ENCODE peak calls at places on chromosomes 16 and 17, in nine cellular contexts. X is OCI-LY7, U is GM23248, Z is MM.1S, Y is GM23338, R is HCT116, Q is SK-N-SH, J is PC-3, S is hepatocyte. A is an unnamed sample.

GRCh38 chr17:80377798-80378197 is 37.2 kb upstream of the ENDOV start:
- DNase-seq in J (no peak), U (no peak), R (no peak), Z (no peak), X (no peak), Q (no peak), Y (no peak), S (no peak), A (no peak)

GRCh38 chr16:9521749-9522370 is 430.4 kb downstream of the HAPSTR1 start:
- DNase-seq in J (no peak), X (no peak), Z (no peak), S (peak; percentile 41), U (no peak), Y (no peak), R (no peak), Q (no peak), A (peak; percentile 26)

GRCh38 chr16:24174504-24174903 is 81.6 kb upstream of the CACNG3 start:
- DNase-seq in S (no peak), Z (no peak), R (no peak), Q (no peak), X (no peak), J (no peak), Y (no peak), U (no peak), A (no peak)

GRCh38 chr16:19843371-19843770 is 41.3 kb downstream of the GPRC5B start:
- DNase-seq in U (peak; percentile 18), Z (no peak), R (no peak), S (peak; percentile 29), Y (no peak), X (no peak), Q (no peak), J (peak; percentile 53), A (no peak)

GRCh38 chr17:50414808-50415207 is 11.2 kb upstream of the ACSF2 start:
- DNase-seq in Y (no peak), Z (no peak), Q (no peak), X (no peak), S (no peak), J (peak; percentile 68), R (no peak), U (peak; percentile 8), A (no peak)

GRCh38 chr17:77127735-77128361 is 12.9 kb upstream of the SEC14L1 start:
- DNase-seq in X (no peak), U (no peak), Q (no peak), Z (no peak), R (no peak), Y (no peak), S (no peak), J (no peak), A (no peak)

GRCh38 chr17:304461-304860 is 48.1 kb downstream of the RPH3AL start:
- DNase-seq in J (no peak), U (peak; percentile 39), R (no peak), Y (peak; percentile 56), S (peak; percentile 28), Q (no peak), Z (no peak), X (no peak), A (peak; percentile 71)

GRCh38 chr17:4548061-4548461 is 7.1 kb downstream of the MYBBP1A start:
- DNase-seq in X (no peak), J (no peak), R (no peak), Q (no peak), Z (no peak), U (no peak), S (no peak), Y (no peak), A (no peak)

GRCh38 chr17:79461041-79461440 is 149.8 kb downstream of the RBFOX3 start:
- DNase-seq in Q (no peak), U (peak; percentile 52), R (no peak), Z (no peak), J (peak; percentile 32), X (no peak), S (no peak), Y (no peak), A (no peak)

GRCh38 chr16:67240506-67240905 is 6.8 kb downstream of the FHOD1 start:
- DNase-seq in Q (no peak), J (peak; percentile 19), Z (no peak), R (no peak), U (peak; percentile 61), Y (no peak), S (no peak), X (no peak), A (no peak)
- H3K79me2 ChIP-seq in Q (peaks cover 56% of the 10 kb centered on the region), J (peaks cover 50% of the 10 kb centered on the region), Z (peaks cover 60% of the 10 kb centered on the region), R (peaks cover 72% of the 10 kb centered on the region), U (peaks cover 36% of the 10 kb centered on the region), Y (peaks cover 34% of the 10 kb centered on the region), S (peaks cover 16% of the 10 kb centered on the region), X (no peaks in the 10 kb centered on the region), A (no peaks in the 10 kb centered on the region)

DNA sequence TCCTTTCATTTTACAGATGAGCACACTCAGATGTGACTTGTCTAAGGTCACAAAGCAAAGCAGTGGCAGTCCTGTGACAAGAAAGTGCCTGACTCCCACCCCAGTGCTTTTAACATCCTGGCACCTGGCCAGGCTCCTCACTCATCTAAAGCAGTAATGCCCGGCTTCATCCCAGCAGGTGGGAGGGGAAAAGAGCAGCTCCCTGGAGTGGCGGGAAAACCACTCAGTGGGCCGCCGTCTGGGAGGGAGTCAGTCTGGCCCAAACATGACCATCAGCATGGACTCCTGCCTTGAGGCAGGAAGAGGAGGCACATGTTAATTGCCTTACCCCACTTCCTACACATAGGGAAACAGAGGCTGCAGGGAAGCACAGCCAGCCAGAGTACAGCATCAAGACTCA is 2.6 kb downstream of the PCGF2 start:
- DNase-seq in Y (no peak), Q (no peak), S (peak; percentile 41), J (no peak), R (no peak), Z (no peak), U (peak; percentile 36), X (peak; percentile 77), A (no peak)
- H3K4me2 ChIP-seq in Y (peak overlapping the region; percentile 84), Q (peak overlapping the region; percentile 99), S (peak overlapping the region; percentile 99), J (peak overlapping the region; percentile 82), R (no peak overlapping the region), Z (no peak overlapping the region), U (no peak overlapping the region), X (peak overlapping the region; percentile 80), A (peak overlapping the region; percentile 99)

GRCh38 chr17:17835415-17836249 is 1.2 kb downstream of the SREBF1 start:
- DNase-seq in Z (no peak), Q (no peak), X (peak; percentile 30), R (no peak), U (peak; percentile 55), S (no peak), J (no peak), Y (no peak), A (no peak)
- TF ChIP-seq EZH2phosphoT487 in Z (no peak), Q (no peak), X (no peak), R (no peak), U (no peak), S (no peak), J (no peak), Y (no peak), A (no peak)

GRCh38 chr17:63136381-63137012 is 170.5 kb downstream of the TANC2 start:
- DNase-seq in J (no peak), S (no peak), U (no peak), Q (no peak), Z (no peak), X (no peak), R (no peak), Y (peak; percentile 33), A (peak; percentile 37)

GRCh38 chr17:63134867-63135266 is 168.8 kb downstream of the TANC2 start:
- DNase-seq in U (no peak), Y (no peak), Z (no peak), S (no peak), X (no peak), J (no peak), R (no peak), Q (no peak), A (no peak)

GRCh38 chr17:63138713-63139112 is 172.7 kb downstream of the TANC2 start:
- DNase-seq in X (no peak), Y (no peak), Q (no peak), U (peak; percentile 28), S (no peak), R (no peak), J (no peak), Z (no peak), A (no peak)

GRCh38 chr17:63139356-63139755 is 173.3 kb downstream of the TANC2 start:
- DNase-seq in X (no peak), U (no peak), S (no peak), Q (no peak), Y (no peak), Z (no peak), R (no peak), J (no peak), A (no peak)

DNA sequence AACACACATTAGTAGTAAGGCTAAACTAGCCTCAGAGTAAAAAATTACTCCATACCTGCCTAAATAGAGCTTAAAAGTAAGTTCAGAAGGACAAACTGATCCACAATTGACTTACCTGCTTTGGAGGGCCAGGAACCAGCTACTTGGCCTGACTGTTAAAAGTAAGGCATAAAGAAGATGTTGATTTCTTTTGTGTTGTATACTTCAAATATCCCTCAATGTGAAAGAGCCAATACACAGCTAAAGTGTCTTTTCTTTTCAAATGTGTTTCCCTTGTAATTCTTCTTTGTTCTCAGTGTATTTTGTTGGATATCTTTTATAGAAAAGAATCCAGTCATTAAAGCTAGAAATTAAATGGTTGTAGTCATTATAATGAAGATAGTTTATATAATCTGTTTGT is 171.1 kb downstream of the TANC2 start:
- DNase-seq in Y (peak; percentile 20), R (no peak), J (no peak), S (no peak), X (no peak), Z (no peak), Q (no peak), U (no peak), A (no peak)
- H3K79me2 ChIP-seq in Y (no peaks in the 10 kb centered on the region), R (no peaks in the 10 kb centered on the region), J (no peaks in the 10 kb centered on the region), S (no peaks in the 10 kb centered on the region), X (no peaks in the 10 kb centered on the region), Z (no peaks in the 10 kb centered on the region), Q (peaks cover 53% of the 10 kb centered on the region), U (peaks cover 99% of the 10 kb centered on the region), A (no peaks in the 10 kb centered on the region)